ENCODE peak calls at places on chromosomes 11 and 22, in five cellular contexts. C is heart left ventricle, H is A549, O is HCT116, Y is prostate gland. V is an unnamed sample.

GRCh38 chr11:124331873-124332272 is 11.9 kb upstream of the OR8D2 start:
- DNase-seq in C (no peak), H (no peak), O (no peak), Y (no peak), V (no peak)

GRCh38 chr22:27709919-27710452 is 91.6 kb downstream of the MN1 start:
- DNase-seq in C (no peak), H (no peak), O (no peak), Y (no peak), V (no peak)

GRCh38 chr11:93490996-93491618 is 52.1 kb downstream of the SMCO4 start:
- DNase-seq in C (no peak), H (no peak), O (no peak), Y (no peak), V (no peak)

GRCh38 chr11:22734628-22735345 is 68.4 kb downstream of the GAS2 start:
- DNase-seq in C (no peak), H (no peak), O (no peak), Y (no peak), V (no peak)

GRCh38 chr22:45552580-45553332 is 50.1 kb downstream of the FBLN1 start:
- DNase-seq in C (peak), H (no peak), O (no peak), Y (no peak), V (no peak)

GRCh38 chr22:48689206-48689605 is 1138.5 kb downstream of the BRD1 start:
- DNase-seq in C (no peak), H (no peak), O (no peak), Y (no peak), V (no peak)

GRCh38 chr11:12497431-12497830 is 120.1 kb downstream of the PARVA start:
- DNase-seq in C (no peak), H (no peak), O (no peak), Y (no peak), V (no peak)

GRCh38 chr22:19871023-19871844 is 16.6 kb upstream of the GNB1L start:
- DNase-seq in C (no peak), H (no peak), O (no peak), Y (no peak), V (no peak)

GRCh38 chr22:44776535-44777363 is 24.4 kb downstream of the ARHGAP8 start:
- DNase-seq in C (no peak), H (no peak), O (no peak), Y (no peak), V (no peak)

GRCh38 chr22:40628354-40629042 is 8.0 kb downstream of the MRTFA start:
- DNase-seq in C (no peak), H (no peak), O (no peak), Y (no peak), V (no peak)

GRCh38 chr11:104327864-104328513 is 164.0 kb upstream of the PDGFD start:
- DNase-seq in C (no peak), H (no peak), O (no peak), Y (no peak), V (no peak)

GRCh38 chr22:22692707-22693530 is 48.5 kb downstream of the GGTLC2 start:
- DNase-seq in C (no peak), H (peak), O (no peak), Y (peak), V (no peak)

GRCh38 chr22:38725900-38726655 is 20.3 kb downstream of the GTPBP1 start:
- DNase-seq in C (no peak), H (no peak), O (no peak), Y (no peak), V (no peak)
- TF ChIP-seq POLR2A in C (no peak), H (no peak), O (no peak), Y (no peak), V (no peak)

DNA sequence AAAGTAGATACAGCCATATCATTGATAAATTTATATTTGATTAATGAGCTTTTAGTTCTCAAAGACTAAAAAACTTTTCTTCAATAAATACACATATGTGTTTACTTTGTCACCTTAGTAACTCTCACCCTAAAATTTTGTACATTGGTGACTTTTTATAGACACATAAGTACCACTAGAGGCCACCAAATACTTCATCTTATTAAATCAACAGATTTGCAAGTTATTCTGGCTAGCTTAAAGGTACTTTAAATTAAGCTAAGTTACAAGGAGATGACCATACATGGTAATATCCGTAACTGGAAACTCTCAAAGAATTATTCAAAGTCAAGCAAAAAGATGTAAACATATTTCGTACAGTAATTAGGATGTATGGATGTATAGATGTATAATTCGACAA is 112.2 kb downstream of the SBF2 start:
- DNase-seq in C (no peak), H (peak), O (peak), Y (no peak), V (no peak)
- TF ChIP-seq CTCF in C (no peak), H (peak), O (peak), Y (no peak), V (no peak)

DNA sequence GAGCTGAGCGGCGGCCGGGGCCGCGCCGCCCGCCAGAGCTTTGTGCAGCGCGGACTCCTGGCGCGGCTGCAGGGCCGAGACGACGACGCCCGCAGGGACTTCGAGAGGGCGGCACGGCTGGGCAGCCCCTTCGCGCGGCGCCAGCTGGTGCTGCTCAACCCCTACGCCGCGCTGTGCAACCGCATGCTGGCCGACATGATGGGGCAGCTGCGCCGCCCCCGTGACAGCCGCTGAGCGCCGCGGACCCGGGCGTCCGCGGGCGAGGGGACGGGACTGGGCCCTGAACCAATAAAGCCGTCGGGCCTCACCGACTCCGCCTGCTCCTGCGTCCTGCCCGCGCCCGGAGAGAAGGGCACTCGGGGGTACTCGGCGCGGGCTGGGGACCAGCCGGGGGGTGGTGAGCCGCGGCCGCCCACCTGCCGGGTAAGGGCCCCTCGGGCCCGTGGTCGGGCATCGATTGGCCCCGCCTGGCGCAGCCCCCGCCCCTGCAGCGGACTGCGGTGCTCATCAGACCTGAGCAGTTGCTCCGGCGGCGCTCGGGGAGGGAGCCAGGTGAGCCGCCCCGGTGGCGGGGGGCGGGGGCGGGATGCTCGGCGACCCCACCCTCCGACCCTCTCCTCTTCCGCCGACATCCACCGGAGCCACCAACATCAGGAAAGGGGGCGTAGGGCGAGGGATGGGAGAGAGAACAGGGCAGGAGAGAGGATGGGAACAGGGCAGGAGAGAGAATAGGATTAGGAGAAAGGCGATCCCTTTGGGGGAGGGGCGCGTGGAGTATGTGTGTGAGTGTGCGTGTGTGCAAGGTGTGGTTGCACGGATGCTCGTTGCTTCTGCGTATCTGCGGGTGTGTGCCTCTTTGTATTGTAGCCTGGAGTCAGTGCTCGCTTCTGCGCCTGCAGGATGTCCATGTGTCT is at the start of gene TMEM25:
- DNase-seq in C (peak), H (no peak), O (no peak), Y (peak), V (peak)
- TF ChIP-seq POLR2A in C (no peak), H (no peak), O (no peak), Y (no peak), V (no peak)

DNA sequence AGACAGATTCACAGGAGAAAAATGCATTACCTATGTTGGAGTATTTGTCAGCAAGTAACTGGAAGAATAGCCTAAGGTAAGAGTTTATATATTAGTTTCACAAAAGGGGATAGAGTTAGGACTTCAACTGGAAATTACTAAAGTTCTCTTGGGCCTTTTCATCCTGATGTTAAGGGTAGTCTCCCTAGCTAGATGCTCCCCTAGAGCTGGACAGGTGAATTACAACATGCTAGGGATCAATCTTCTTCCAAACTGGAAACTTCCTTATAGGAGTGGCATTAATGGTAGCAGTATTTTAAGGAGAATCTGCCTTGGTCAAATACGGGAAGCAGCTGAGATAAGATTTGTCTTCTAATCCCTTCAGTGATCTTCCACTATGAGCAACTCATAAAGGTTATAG is 632.8 kb upstream of the RAG2 start:
- DNase-seq in C (no peak), H (no peak), O (no peak), Y (no peak), V (no peak)
- TF ChIP-seq CTCF in C (no peak), H (no peak), O (no peak), Y (no peak), V (no peak)

GRCh38 chr11:73749118-73749517 is 11.8 kb downstream of the RAB6A start:
- DNase-seq in C (no peak), H (no peak), O (no peak), Y (no peak), V (no peak)
- TF ChIP-seq POLR2A in C (no peak), H (no peak), O (no peak), Y (no peak), V (no peak)